ENCODE peak calls at places on chromosomes 11 and 22, in ten cellular contexts. T is neural crest cell, V is B cell, K is epithelial cell of esophagus, H is esophagus squamous epithelium, P is IMR-90, A is fibroblast of pulmonary artery, S is astrocyte of the spinal cord, F is fibroblast of villous mesenchyme, L is RWPE2. Z is an unnamed sample.

GRCh38 chr11:133082851-133083488 is 449.3 kb downstream of the OPCML start:
- DNase-seq in F (no peak), S (peak), T (peak), L (no peak), V (peak), K (peak), A (peak), P (peak), H (no peak), Z (no peak)

GRCh38 chr11:78902771-78903507 is 328.3 kb upstream of the NARS2 start:
- DNase-seq in V (no peak), K (no peak), S (no peak), P (no peak), F (no peak), H (no peak), T (no peak), L (no peak), A (no peak), Z (no peak)

GRCh38 chr11:94705419-94705818 is 62.7 kb upstream of the AMOTL1 start:
- DNase-seq in K (no peak), V (no peak), H (no peak), L (no peak), A (no peak), S (no peak), F (no peak), T (no peak), P (no peak), Z (no peak)

GRCh38 chr11:10564692-10565318 is 3.7 kb downstream of the LYVE1 start:
- DNase-seq in T (no peak), H (no peak), P (no peak), A (peak), K (peak), F (peak), S (no peak), V (peak), L (no peak), Z (no peak)

GRCh38 chr11:47889714-47890441 is 41.7 kb upstream of the NUP160 start:
- DNase-seq in T (no peak), K (no peak), S (no peak), L (no peak), A (no peak), P (no peak), V (no peak), H (no peak), F (no peak), Z (no peak)

GRCh38 chr22:47123827-47124442 is 361.5 kb downstream of the TBC1D22A start:
- DNase-seq in T (no peak), K (no peak), L (peak), A (no peak), S (no peak), F (no peak), P (no peak), V (no peak), H (no peak), Z (no peak)

GRCh38 chr11:129881570-129882170 is 13.7 kb downstream of the NFRKB start:
- DNase-seq in L (no peak), S (peak), V (peak), T (peak), K (peak), P (peak), H (no peak), F (peak), A (peak), Z (no peak)

GRCh38 chr11:91047882-91048281 is 825.0 kb upstream of the CHORDC1 start:
- DNase-seq in A (no peak), T (no peak), L (no peak), H (no peak), S (no peak), P (no peak), V (no peak), K (peak), F (no peak), Z (no peak)

GRCh38 chr11:69832561-69833413 is 13.6 kb upstream of the FGF3 start:
- DNase-seq in T (no peak), F (no peak), S (no peak), V (no peak), K (no peak), H (no peak), A (no peak), P (no peak), L (no peak), Z (no peak)

GRCh38 chr11:15507592-15507991 is 392.9 kb downstream of the INSC start:
- DNase-seq in A (no peak), S (peak), H (no peak), P (no peak), V (no peak), L (no peak), F (peak), K (no peak), T (no peak), Z (no peak)

GRCh38 chr22:36365020-36365411 is 22.8 kb downstream of the MYH9 start:
- DNase-seq in P (peak), S (peak), K (peak), F (peak), A (peak), L (peak), H (no peak), V (peak), T (no peak), Z (peak)

GRCh38 chr11:103988595-103988969 is 47.9 kb upstream of the DDI1 start:
- DNase-seq in F (peak), K (peak), A (peak), S (peak), V (no peak), L (no peak), P (peak), T (no peak), H (no peak), Z (no peak)

GRCh38 chr11:120217941-120218694 is 7.3 kb downstream of the OAF start:
- DNase-seq in A (no peak), S (no peak), K (no peak), P (no peak), T (peak), L (no peak), H (no peak), F (no peak), V (no peak), Z (no peak)
- TF ChIP-seq CTCF in A (no peak), S (no peak), K (no peak), P (no peak), T (no peak), L (no peak), H (no peak), F (no peak), V (no peak), Z (no peak)

GRCh38 chr11:77438487-77438886 is 35.4 kb downstream of the PAK1 start:
- DNase-seq in P (no peak), K (no peak), F (no peak), H (no peak), L (no peak), V (no peak), T (no peak), A (no peak), S (no peak), Z (no peak)

GRCh38 chr11:77442394-77443053 is 31.4 kb downstream of the PAK1 start:
- DNase-seq in K (no peak), T (no peak), H (no peak), L (no peak), A (no peak), P (no peak), V (no peak), F (no peak), S (no peak), Z (no peak)

GRCh38 chr11:77440678-77441077 is 33.2 kb downstream of the PAK1 start:
- DNase-seq in V (no peak), P (no peak), F (no peak), T (no peak), K (no peak), L (no peak), S (no peak), H (no peak), A (no peak), Z (no peak)

GRCh38 chr11:77436969-77437368 is 36.9 kb downstream of the PAK1 start:
- DNase-seq in K (no peak), P (no peak), F (no peak), H (no peak), T (no peak), L (no peak), V (no peak), A (no peak), S (no peak), Z (no peak)

DNA sequence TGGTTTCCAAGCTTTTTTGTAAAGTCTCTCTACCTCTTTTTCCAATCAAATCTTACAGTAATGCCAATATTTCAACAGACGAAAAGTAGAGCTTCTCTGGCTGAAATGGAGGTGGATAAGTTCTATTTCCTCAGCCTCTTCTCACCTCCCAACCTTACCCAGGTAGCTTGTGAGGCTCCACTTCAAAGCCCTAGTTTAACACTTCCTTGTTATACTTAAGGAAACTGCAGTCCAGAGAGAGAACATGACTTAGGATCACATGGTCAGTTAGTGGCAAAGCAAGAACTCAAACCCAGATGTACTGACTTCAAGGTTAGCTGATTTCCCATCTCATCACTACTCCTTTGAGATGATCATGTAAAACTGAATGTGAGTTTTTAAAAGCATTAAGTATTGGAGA is 32.5 kb downstream of the PAK1 start:
- DNase-seq in A (no peak), T (no peak), L (no peak), H (no peak), K (no peak), F (no peak), S (no peak), V (no peak), P (no peak), Z (no peak)
- TF ChIP-seq CTCF in A (no peak), T (no peak), L (no peak), H (no peak), K (no peak), F (no peak), S (no peak), V (no peak), P (no peak), Z (no peak)

GRCh38 chr11:2195756-2196088 is 24.1 kb upstream of the TH start:
- DNase-seq in H (no peak), V (no peak), L (no peak), T (no peak), K (no peak), S (no peak), P (no peak), F (no peak), A (no peak), Z (no peak)

GRCh38 chr11:2198621-2199365 is 27.2 kb upstream of the TH start:
- DNase-seq in A (no peak), P (no peak), V (no peak), K (no peak), F (no peak), T (no peak), H (no peak), S (no peak), L (no peak), Z (no peak)

GRCh38 chr11:2197771-2198520 is 26.3 kb upstream of the TH start:
- DNase-seq in L (no peak), K (no peak), P (no peak), H (no peak), V (no peak), A (no peak), S (no peak), T (no peak), F (no peak), Z (no peak)

GRCh38 chr11:2194877-2195755 is 23.5 kb upstream of the TH start:
- DNase-seq in H (no peak), V (peak), K (peak), F (peak), A (peak), S (peak), P (peak), L (no peak), T (peak), Z (no peak)

DNA sequence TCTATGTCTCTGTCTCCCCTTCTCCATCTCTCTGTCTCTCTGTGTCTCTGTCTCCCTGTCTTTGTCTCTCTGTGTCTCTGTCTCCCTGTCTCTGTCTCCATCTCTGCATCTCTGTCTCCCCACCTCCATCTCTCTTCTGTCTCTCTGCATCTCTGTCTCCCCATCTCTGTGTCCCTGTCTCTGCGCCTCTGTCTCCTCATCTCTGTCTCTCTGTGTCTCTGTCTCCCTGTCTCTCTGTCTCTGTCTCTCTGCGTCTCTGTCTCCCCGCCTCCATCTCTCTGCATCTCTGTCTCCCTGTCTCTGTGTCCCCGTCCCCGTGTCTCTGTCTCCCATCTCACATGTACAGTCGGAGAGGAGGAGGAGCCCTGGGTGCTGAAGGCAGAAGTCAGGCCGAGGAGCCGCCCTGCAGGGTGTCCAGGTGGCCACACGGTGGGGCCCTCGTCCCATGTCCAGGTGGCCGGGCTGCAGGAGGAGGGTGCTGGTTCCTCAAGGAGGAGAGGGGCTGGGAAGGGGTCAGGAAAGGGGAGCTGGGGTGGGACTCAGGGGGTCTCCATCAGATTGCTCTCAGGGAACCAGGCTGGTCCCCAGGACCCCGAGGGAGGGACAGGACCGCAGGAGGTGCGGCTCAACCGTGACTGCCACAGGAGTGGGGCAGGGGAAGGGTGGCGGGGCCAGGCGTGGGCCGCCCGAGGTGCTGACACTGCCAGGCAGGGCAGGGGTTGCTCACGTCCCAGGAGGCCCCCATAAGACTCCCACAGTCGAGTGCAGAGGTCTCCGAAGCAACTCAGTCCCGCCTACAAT is 25.6 kb upstream of the TH start:
- DNase-seq in F (peak), H (no peak), K (peak), A (peak), P (peak), V (peak), S (peak), T (peak), L (no peak), Z (no peak)
- TF ChIP-seq CTCF in F (peak), H (peak), K (peak), A (peak), P (peak), V (peak), S (peak), T (peak), L (peak), Z (peak)

GRCh38 chr22:42880815-42881214 is 23.7 kb upstream of the ARFGAP3 start:
- DNase-seq in S (no peak), L (no peak), K (no peak), T (no peak), A (no peak), P (no peak), F (no peak), V (no peak), H (no peak), Z (no peak)
- TF ChIP-seq CTCF in S (peak), L (no peak), K (no peak), T (peak), A (peak), P (no peak), F (no peak), V (no peak), H (no peak), Z (no peak)

GRCh38 chr11:72241290-72241781 is 2.6 kb downstream of the PHOX2A start:
- DNase-seq in P (no peak), A (no peak), S (no peak), F (no peak), L (no peak), K (no peak), H (no peak), V (no peak), T (no peak), Z (no peak)

GRCh38 chr11:72238492-72239295 is 5.3 kb downstream of the PHOX2A start:
- DNase-seq in P (no peak), K (no peak), F (no peak), H (no peak), L (no peak), V (no peak), T (no peak), A (no peak), S (no peak), Z (no peak)

GRCh38 chr11:72240461-72241289 is 3.3 kb downstream of the PHOX2A start:
- DNase-seq in K (peak), T (no peak), F (no peak), S (no peak), H (no peak), A (no peak), P (no peak), L (no peak), V (peak), Z (no peak)

GRCh38 chr11:72239296-72239848 is 4.6 kb downstream of the PHOX2A start:
- DNase-seq in K (peak), V (no peak), T (peak), P (peak), A (peak), S (peak), H (no peak), L (no peak), F (peak), Z (no peak)

DNA sequence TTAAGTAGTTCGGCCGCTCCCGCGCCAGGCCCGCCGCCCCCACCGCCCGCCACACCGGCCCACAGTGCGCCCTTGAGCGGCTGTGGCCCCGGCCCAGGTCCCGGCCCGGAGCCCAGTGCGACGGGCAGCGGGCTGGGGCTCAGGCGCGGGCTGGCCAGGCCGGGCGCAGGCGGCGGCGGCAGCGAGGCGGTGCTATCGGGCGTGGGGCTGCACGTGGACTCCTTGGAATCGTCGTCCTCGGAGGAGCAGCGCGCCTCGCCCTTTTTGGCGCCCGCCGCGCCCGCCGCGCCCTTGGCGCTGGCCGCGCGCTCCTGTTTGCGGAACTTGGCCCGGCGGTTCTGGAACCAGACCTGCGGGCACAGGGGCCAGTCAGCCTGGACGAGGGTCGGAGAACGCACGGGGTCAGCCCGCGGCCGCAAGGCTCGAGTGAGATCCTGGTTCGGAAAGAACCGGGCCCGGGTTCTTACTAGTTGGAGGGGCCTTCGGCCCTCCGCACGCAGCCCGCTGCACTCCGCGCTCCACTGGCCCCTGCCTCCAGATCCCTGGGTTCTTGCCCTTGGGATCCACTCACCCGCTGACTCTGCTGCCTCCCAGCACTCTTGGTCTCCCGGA is 4.0 kb downstream of the PHOX2A start:
- DNase-seq in P (no peak), T (no peak), F (peak), A (peak), V (peak), K (peak), L (no peak), H (no peak), S (no peak), Z (no peak)
- TF ChIP-seq CTCF in P (peak), T (no peak), F (no peak), A (no peak), V (no peak), K (no peak), L (no peak), H (peak), S (no peak), Z (no peak)

GRCh38 chr11:74388678-74389327 is 9.4 kb downstream of the PGM2L1 start:
- DNase-seq in T (peak), K (peak), A (peak), V (peak), L (no peak), P (peak), S (peak), H (no peak), F (peak), Z (peak)
- TF ChIP-seq CTCF in T (peak), K (peak), A (peak), V (peak), L (peak), P (peak), S (peak), H (peak), F (peak), Z (peak)

GRCh38 chr22:19503869-19504268 is 20.3 kb downstream of the CLDN5 start:
- DNase-seq in S (no peak), A (no peak), K (no peak), P (no peak), T (no peak), F (no peak), L (no peak), V (no peak), H (no peak), Z (no peak)
- TF ChIP-seq CTCF in S (peak), A (no peak), K (no peak), P (no peak), T (no peak), F (no peak), L (no peak), V (no peak), H (no peak), Z (no peak)